ENCODE peak calls at places on chromosome 16, in ten cellular contexts. O is endothelial cell of umbilical vein, Q is breast epithelium, S is prostate gland, X is A549, D is IMR-90, M is stomach, C is transverse colon, Z is suprapubic skin, L is sigmoid colon. A is an unnamed sample.

GRCh38 chr16:65909310-65910050 is 457.0 kb upstream of the CDH5 start:
- DNase-seq in O (no peak), Q (no peak), S (no peak), X (no peak), D (no peak), M (no peak), C (no peak), Z (no peak), L (no peak), A (no peak)

GRCh38 chr16:20084624-20085226 is 11.0 kb upstream of the GPR139 start:
- DNase-seq in O (no peak), Q (no peak), S (no peak), X (peak; percentile 15), D (no peak), M (no peak), C (no peak), Z (no peak), L (no peak), A (no peak)

GRCh38 chr16:48321307-48322036 is 63.7 kb downstream of the SIAH1 start:
- DNase-seq in O (no peak), Q (no peak), S (no peak), X (no peak), D (peak; percentile 85), M (no peak), C (no peak), Z (no peak), L (no peak), A (no peak)

GRCh38 chr16:88353691-88354090 is 29.1 kb upstream of the ZNF469 start:
- DNase-seq in O (no peak), Q (no peak), S (no peak), X (no peak), D (no peak), M (no peak), C (no peak), Z (no peak), L (peak; percentile 35), A (no peak)

GRCh38 chr16:64356267-64356666 is 765.6 kb downstream of the CDH11 start:
- DNase-seq in O (no peak), Q (no peak), S (no peak), X (peak; percentile 1), D (peak; percentile 87), M (no peak), C (no peak), Z (no peak), L (no peak), A (no peak)

GRCh38 chr16:89200124-89200849 is at the start of gene SLC22A31:
- DNase-seq in O (no peak), Q (no peak), S (no peak), X (no peak), D (no peak), M (no peak), C (no peak), Z (no peak), L (no peak), A (no peak)

GRCh38 chr16:62035115-62036092 is 834 bp downstream of the CDH8 start:
- DNase-seq in O (no peak), Q (no peak), S (no peak), X (no peak), D (no peak), M (no peak), C (no peak), Z (no peak), L (no peak), A (no peak)

GRCh38 chr16:10252155-10252554 is 69.9 kb upstream of the GRIN2A start:
- DNase-seq in O (no peak), Q (no peak), S (no peak), X (no peak), D (no peak), M (no peak), C (no peak), Z (no peak), L (no peak), A (no peak)

GRCh38 chr16:89795676-89796075 is 20.8 kb downstream of the FANCA start:
- DNase-seq in O (no peak), Q (no peak), S (no peak), X (no peak), D (no peak), M (no peak), C (no peak), Z (no peak), L (no peak), A (no peak)

DNA sequence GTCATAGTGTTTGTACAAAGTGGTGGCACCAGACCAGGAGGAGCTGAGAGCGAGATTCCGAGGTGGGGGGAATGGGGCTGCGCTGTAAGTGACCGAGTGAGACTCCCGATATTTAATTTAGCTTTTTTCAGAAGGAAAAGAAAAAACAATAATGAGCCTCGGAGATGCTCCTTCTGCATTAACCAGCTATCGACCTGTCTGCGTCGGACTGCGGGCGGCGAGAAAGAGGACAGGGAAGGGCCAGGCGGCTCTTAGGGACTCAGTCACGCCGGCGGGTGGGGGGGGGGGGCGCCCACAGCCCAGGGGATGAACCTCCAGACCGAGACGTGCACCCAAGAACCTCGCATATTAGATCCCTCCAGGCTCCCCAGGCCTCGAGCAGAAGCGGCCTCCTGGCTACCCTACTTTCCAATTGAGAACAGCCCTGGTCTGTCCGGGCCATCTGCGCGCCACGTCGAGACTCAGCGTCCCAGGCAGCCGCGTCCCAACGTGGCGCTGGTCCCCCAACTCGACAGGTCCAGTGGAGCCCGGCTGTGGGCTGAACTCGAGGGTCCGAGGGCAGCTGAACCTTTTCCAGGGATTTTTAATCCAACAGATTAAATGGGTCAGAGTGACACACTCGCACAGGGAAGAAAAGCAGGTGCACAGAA is 2.1 kb upstream of the IRX3 start:
- DNase-seq in O (no peak), Q (no peak), S (no peak), X (no peak), D (no peak), M (no peak), C (no peak), Z (no peak), L (no peak), A (no peak)
- TF ChIP-seq POLR2A in O (no peak), Q (no peak), S (no peak), X (no peak), D (no peak), M (no peak), C (no peak), Z (no peak), L (no peak), A (no peak)

DNA sequence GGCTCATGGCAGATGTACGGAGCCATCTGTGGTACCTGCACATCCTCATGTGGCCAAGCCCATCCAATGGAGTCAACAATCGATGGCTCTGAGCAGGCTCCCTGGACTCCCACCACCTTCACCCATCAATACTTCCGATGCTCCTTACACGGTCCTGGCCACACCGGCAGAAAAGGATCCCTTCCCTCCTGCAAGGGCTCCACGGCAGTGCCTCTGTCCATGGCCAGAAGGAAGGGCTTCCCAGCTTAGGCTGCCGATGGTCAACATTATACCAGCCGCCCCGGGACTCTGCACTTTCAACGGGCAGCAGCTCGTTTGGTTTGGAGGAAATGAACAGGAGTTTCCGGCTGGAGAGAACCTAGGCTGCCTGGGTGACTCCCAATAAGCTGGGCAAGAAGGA is 13.2 kb downstream of the SLX4 start:
- DNase-seq in O (no peak), Q (no peak), S (no peak), X (no peak), D (no peak), M (no peak), C (no peak), Z (no peak), L (no peak), A (no peak)
- H3K27ac ChIP-seq in O (no peak overlapping the region), Q (no peak overlapping the region), S (no peak overlapping the region), X (no peak overlapping the region), D (no peak overlapping the region), M (no peak overlapping the region), C (no peak overlapping the region), Z (no peak overlapping the region), L (no peak overlapping the region), A (no peak overlapping the region)

DNA sequence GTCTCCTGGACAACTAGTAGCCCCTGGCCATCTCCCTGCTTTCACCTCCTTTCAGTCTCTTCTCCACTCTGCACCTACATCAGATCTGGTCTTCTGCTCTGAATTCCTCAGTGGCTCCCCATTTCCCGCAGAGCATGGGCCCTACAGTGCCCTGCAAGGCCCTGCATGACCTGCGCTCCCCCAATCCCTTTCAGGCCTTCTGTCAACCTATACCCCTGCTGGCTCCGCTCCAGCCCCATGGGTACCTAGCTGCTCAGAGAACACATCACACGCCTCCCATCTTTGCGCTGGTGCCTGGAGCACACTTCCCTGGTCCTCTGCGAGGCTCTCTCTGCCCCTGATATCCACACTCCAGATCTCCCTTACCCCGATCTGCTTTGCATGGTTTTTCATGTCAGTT is 145.2 kb downstream of the KATNIP start:
- DNase-seq in O (no peak), Q (peak; percentile 35), S (no peak), X (no peak), D (no peak), M (no peak), C (no peak), Z (no peak), L (no peak), A (no peak)
- H3K4me3 ChIP-seq in O (no peak overlapping the region), Q (no peak overlapping the region), S (no peak overlapping the region), X (no peak overlapping the region), D (no peak overlapping the region), M (no peak overlapping the region), C (no peak overlapping the region), Z (no peak overlapping the region), L (no peak overlapping the region), A (no peak overlapping the region)

GRCh38 chr16:73878616-73879015 is 418.0 kb upstream of the PSMD7 start:
- DNase-seq in O (peak; percentile 65), Q (no peak), S (peak; percentile 10), X (peak; percentile 78), D (peak; percentile 76), M (no peak), C (no peak), Z (no peak), L (no peak), A (no peak)
- TF ChIP-seq POLR2A in O (no peak), Q (no peak), S (no peak), X (no peak), D (no peak), M (no peak), C (no peak), Z (no peak), L (no peak), A (no peak)

GRCh38 chr16:68255712-68256111 is 8.6 kb upstream of the SLC7A6 start:
- DNase-seq in O (no peak), Q (no peak), S (no peak), X (no peak), D (no peak), M (no peak), C (no peak), Z (no peak), L (no peak), A (no peak)
- H3K27ac ChIP-seq in O (no peak overlapping the region), Q (no peak overlapping the region), S (no peak overlapping the region), X (no peak overlapping the region), D (no peak overlapping the region), M (no peak overlapping the region), C (no peak overlapping the region), Z (no peak overlapping the region), L (no peak overlapping the region), A (no peak overlapping the region)